ENCODE peak calls at places on chromosome 17, in nine cellular contexts. O is GM23338; W is heart left ventricle; F is PC-9; Q is gastrocnemius medialis; R is CD8-positive, alpha-beta T cell; H is mucosa of descending colon; U is CD8-positive, alpha-beta memory T cell; B is SK-N-SH. T is an unnamed sample. For H3K4me1, the result is how much of the 10 kb centered on the place peaks cover.

GRCh38 chr17:2050246-2050866 is 4.5 kb upstream of the HIC1 start:
- DNase-seq in W (peak), U (peak), B (peak), O (peak), R (peak), Q (peak), H (peak), F (no peak), T (no peak)

GRCh38 chr17:68981288-68981687 is 26.1 kb upstream of the ABCA8 start:
- DNase-seq in U (no peak), W (peak), Q (peak), F (no peak), R (no peak), O (no peak), H (no peak), B (no peak), T (peak)

GRCh38 chr17:44906010-44906646 is 6.9 kb upstream of the EFTUD2 start:
- DNase-seq in U (no peak), H (no peak), Q (no peak), W (no peak), R (no peak), O (no peak), B (no peak), F (peak), T (no peak)

GRCh38 chr17:51764387-51764971 is 394.0 kb downstream of the CA10 start:
- DNase-seq in B (peak), U (no peak), Q (no peak), F (peak), H (peak), O (peak), R (peak), W (no peak), T (no peak)

GRCh38 chr17:71402661-71403141 is 718.1 kb upstream of the SOX9 start:
- DNase-seq in Q (no peak), U (no peak), B (peak), O (no peak), H (no peak), R (no peak), W (no peak), F (peak), T (no peak)

GRCh38 chr17:8847891-8848290 is 19.6 kb downstream of the PIK3R6 start:
- DNase-seq in W (peak), B (no peak), Q (no peak), U (no peak), O (no peak), F (no peak), R (no peak), H (no peak), T (no peak)

GRCh38 chr17:74161501-74161850 is 42.0 kb upstream of the RPL38 start:
- DNase-seq in F (no peak), W (no peak), Q (no peak), B (no peak), O (no peak), H (no peak), U (peak), R (no peak), T (no peak)

GRCh38 chr17:72967963-72968585 is 124.4 kb downstream of the SLC39A11 start:
- DNase-seq in W (no peak), O (no peak), F (no peak), B (no peak), H (no peak), U (no peak), Q (no peak), R (no peak), T (no peak)

GRCh38 chr17:55742272-55743102 is 8.4 kb upstream of the PCTP start:
- DNase-seq in B (no peak), O (no peak), Q (no peak), F (no peak), H (no peak), R (no peak), U (no peak), W (no peak), T (no peak)

DNA sequence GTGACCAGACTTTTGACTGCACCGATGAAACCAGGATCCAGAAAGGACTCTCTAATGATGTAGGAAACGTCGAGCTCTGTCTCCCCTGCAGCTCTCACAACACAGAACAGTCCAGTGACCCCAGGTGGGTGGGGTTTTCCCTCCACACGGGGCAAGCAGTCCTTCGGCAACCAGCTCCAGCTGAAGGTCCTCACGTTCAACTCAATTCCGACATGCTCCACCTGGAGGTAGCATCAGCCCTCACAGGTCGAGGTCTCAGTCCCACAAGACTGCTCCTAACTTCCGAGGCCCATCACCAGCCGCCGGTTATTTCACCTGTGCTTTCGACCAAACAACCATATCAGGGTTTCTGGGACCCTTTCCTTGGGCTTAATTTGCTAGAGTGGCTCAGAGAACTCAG is 28.2 kb downstream of the ITGAE start:
- DNase-seq in R (no peak), W (no peak), B (no peak), H (no peak), Q (no peak), F (no peak), O (peak), U (no peak), T (no peak)
- H3K4me1 ChIP-seq in R (under half), W (under half), B (under half), H (under half), Q (under half), F (under half), O (under half), U (under half), T (under half)

GRCh38 chr17:78132086-78132676 is 1.6 kb downstream of the TMC8 start:
- DNase-seq in Q (no peak), H (peak), R (peak), B (no peak), O (peak), U (peak), F (peak), W (no peak), T (peak)

GRCh38 chr17:78133179-78133951 is 2.8 kb downstream of the TMC8 start:
- DNase-seq in B (no peak), H (no peak), Q (no peak), U (no peak), W (no peak), O (no peak), R (peak), F (no peak), T (no peak)

GRCh38 chr17:78131172-78132085 is 858 bp downstream of the TMC8 start:
- DNase-seq in U (peak), R (peak), H (peak), Q (no peak), F (no peak), W (no peak), O (no peak), B (peak), T (peak)

GRCh38 chr17:78133971-78134898 is 3.7 kb downstream of the TMC8 start:
- DNase-seq in F (no peak), U (peak), R (peak), O (peak), W (no peak), Q (no peak), B (peak), H (peak), T (no peak)

GRCh38 chr17:78132767-78133178 is 2.2 kb downstream of the TMC8 start:
- DNase-seq in W (no peak), F (no peak), H (no peak), Q (no peak), U (no peak), O (no peak), B (no peak), R (no peak), T (no peak)
- H3K4me3 ChIP-seq in W (no peak), F (no peak), H (no peak), Q (no peak), U (peak), O (no peak), B (no peak), R (peak), T (no peak)

DNA sequence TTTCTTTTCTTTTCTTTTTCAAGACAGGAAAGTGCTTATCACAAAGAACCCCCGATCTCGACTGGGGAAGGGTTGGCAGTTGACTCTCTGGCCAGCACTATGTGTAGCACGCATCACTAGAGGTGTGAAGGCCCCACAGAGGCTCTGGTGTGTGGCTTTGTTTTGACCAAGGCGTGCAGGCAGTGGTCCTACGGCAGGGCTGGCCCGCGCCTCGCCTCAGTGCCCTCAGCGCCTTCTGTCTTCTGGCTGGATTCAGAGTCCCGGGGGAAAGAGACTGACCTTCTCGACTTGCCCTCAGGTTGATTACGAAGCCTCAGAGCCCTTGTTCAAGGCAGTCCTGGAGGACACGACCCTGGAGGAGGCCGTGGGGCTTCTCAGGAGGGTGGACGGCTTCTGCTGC is 18.7 kb downstream of the SGSH start:
- DNase-seq in Q (no peak), B (no peak), O (no peak), H (no peak), F (no peak), W (no peak), R (no peak), U (no peak), T (no peak)
- H3K4me1 ChIP-seq in Q (under half), B (under half), O (under half), H (under half), F (under half), W (under half), R (under half), U (under half), T (under half)

GRCh38 chr17:42784811-42785592 is 4.6 kb downstream of the WNK4 start:
- DNase-seq in W (no peak), U (no peak), O (no peak), F (no peak), B (peak), R (no peak), H (no peak), Q (no peak), T (no peak)
- H3K4me3 ChIP-seq in W (no peak), U (no peak), O (no peak), F (no peak), B (no peak), R (peak), H (no peak), Q (no peak), T (no peak)

T was measured in heart right ventricle.